ENCODE peak calls at places on chromosomes 13 and 19, in four cellular contexts. N is H1, U is breast epithelium, Q is H54. J is an unnamed sample.

GRCh38 chr13:79557666-79558065 is 76.7 kb downstream of the NDFIP2 start:
- DNase-seq in U (no peak), N (no peak), Q (no peak), J (no peak)

GRCh38 chr19:55594996-55595530 is 4.3 kb downstream of the FIZ1 start:
- DNase-seq in N (no peak), Q (no peak), U (no peak), J (no peak)

GRCh38 chr19:35123573-35123972 is 8.0 kb downstream of the FXYD3 start:
- DNase-seq in U (no peak), N (no peak), Q (no peak), J (no peak)

GRCh38 chr19:46596008-46596407 is 5.1 kb upstream of the CALM3 start:
- DNase-seq in N (no peak), Q (no peak), U (no peak), J (no peak)

GRCh38 chr19:17488593-17489391 is 18.5 kb downstream of the SLC27A1 start:
- DNase-seq in Q (no peak), N (peak), U (peak), J (peak)

GRCh38 chr13:31105020-31105800 is 56.5 kb downstream of the HSPH1 start:
- DNase-seq in Q (no peak), N (no peak), U (no peak), J (no peak)

GRCh38 chr13:112967666-112968379 is 1.2 kb upstream of the MCF2L start:
- DNase-seq in Q (no peak), U (no peak), N (no peak), J (no peak)

GRCh38 chr13:27132538-27132937 is 39.1 kb downstream of the USP12 start:
- DNase-seq in U (no peak), Q (no peak), N (no peak), J (no peak)

GRCh38 chr13:108915634-108916497 is 286.5 kb downstream of the MYO16 start:
- DNase-seq in Q (peak), N (no peak), U (peak), J (peak)

GRCh38 chr13:111639196-111639705 is 318.8 kb downstream of the TEX29 start:
- DNase-seq in Q (no peak), U (no peak), N (no peak), J (no peak)

GRCh38 chr13:97257228-97257755 is 35.2 kb downstream of the MBNL2 start:
- DNase-seq in U (no peak), N (no peak), Q (no peak), J (no peak)

GRCh38 chr19:1027953-1028902 is 1.8 kb downstream of the CNN2 start:
- DNase-seq in Q (peak), N (peak), U (peak), J (peak)
- TF ChIP-seq POLR2A in Q (peak), N (peak), U (no peak), J (no peak)

DNA sequence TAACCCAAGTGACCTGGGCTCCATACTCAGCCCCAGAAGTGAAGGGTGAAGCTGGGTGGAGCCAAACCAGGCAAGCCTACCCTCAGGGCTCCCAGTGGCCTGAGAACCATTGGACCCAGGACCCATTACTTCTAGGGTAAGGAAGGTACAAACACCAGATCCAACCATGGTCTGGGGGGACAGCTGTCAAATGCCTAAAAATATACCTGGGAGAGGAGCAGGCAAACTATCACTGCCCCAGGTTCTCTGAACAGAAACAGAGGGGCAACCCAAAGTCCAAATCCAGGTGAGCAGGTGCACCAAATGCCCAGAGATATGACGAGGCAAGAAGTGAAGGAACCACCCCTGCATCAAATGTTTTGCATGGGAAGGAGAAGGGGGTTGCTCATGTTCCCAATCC is 6.1 kb upstream of the CEACAM7 start:
- DNase-seq in U (no peak), Q (no peak), N (no peak), J (no peak)
- TF ChIP-seq POLR2A in U (no peak), Q (no peak), N (no peak), J (no peak)

GRCh38 chr19:37466798-37467607 is at the start of gene ZNF569:
- DNase-seq in U (peak), Q (peak), N (peak), J (peak)
- TF ChIP-seq POLR2A in U (no peak), Q (peak), N (peak), J (peak)

GRCh38 chr13:80931766-80932165 is 590.8 kb upstream of the SPRY2 start:
- DNase-seq in Q (no peak), N (no peak), U (no peak), J (no peak)

GRCh38 chr13:80928241-80928640 is 587.3 kb upstream of the SPRY2 start:
- DNase-seq in N (no peak), U (no peak), Q (no peak), J (no peak)

GRCh38 chr13:80931118-80931517 is 590.2 kb upstream of the SPRY2 start:
- DNase-seq in N (no peak), Q (no peak), U (no peak), J (no peak)
- TF ChIP-seq POLR2A in N (no peak), Q (no peak), U (no peak), J (no peak)

GRCh38 chr19:5680437-5681368 is at the start of the genes HSD11B1L and MICOS13:
- DNase-seq in N (peak), U (peak), Q (peak), J (peak)
- TF ChIP-seq POLR2A in N (no peak), U (peak), Q (peak), J (peak)

DNA sequence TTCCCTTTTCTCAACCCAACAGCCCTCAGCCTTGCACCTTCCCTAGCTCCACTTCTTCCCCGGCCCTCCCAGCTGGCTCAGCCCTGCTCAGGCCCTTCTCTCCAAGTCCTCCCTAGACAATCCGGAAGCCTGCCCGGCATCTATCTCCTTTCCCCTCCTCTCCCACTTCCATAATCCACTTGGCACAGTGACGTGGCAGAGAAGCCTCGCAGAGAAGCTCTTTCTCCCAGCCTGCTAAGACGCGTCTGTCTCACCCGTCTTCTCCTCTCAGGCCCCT is 1.1 kb downstream of the UBXN6 start:
- DNase-seq in N (no peak), U (no peak), Q (peak), J (peak)
- TF ChIP-seq POLR2A in N (no peak), U (no peak), Q (peak), J (no peak)

DNA sequence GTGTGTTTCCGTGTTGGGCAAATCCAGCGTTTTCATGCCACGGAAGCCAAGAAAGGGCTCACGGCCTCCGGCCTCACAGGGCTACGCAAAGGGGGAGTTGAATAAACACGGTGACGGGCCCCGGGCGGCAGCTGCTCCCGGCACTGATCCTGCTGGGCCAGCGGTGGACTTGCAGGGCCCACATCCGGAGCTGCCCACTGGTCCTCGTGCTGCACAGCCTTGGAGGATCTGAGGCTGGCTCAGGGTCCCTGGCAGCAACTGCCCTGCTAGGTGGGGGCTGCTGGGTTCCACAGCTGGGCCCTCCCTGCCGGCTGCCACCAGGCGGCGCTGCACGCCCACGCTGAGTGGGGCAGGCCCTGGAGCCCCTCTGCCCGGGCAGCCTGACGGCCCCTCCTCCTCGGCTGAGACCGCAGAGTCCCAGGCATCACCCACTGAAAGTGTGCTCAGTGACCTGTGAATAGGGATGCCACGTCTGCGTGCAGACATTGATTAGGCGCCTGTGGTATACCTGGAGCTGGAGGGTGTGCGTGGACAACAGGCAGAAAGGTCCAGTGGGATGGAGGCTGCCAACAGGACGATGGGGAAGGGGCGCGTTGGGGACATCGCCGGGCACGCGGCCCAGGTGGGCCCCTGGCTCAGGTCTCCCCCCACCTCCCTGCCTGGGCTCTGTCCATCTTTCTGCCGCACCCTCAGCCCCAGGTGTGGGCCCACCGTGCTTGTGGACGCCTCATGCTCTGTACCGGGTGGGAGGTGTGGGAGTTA is 5.3 kb upstream of the HCN2 start:
- DNase-seq in U (no peak), Q (no peak), N (peak), J (peak)
- TF ChIP-seq POLR2A in U (no peak), Q (no peak), N (peak), J (peak)

GRCh38 chr13:95676775-95677563 is at the start of gene DNAJC3:
- DNase-seq in Q (peak), U (peak), N (peak), J (peak)
- TF ChIP-seq POLR2A in Q (peak), U (peak), N (peak), J (peak)

J was measured in erythroblast.